ENCODE peak calls at places on chromosomes 5 and 9, in eight cellular contexts. D, M, X, U, W, I, S and N are unnamed samples.

GRCh38 chr9:70672136-70672535 is 257.7 kb upstream of the KLF9 start:
- DNase-seq in D (peak), M (no peak), X (no peak), U (no peak), W (no peak), I (no peak), S (no peak), N (no peak)

GRCh38 chr5:82405166-82405565 is 127.0 kb upstream of the RPS23 start:
- DNase-seq in D (peak), M (no peak), X (no peak), U (no peak), W (peak), I (no peak), S (no peak), N (no peak)

GRCh38 chr5:145536133-145536532 is 299.0 kb downstream of the PRELID2 start:
- DNase-seq in D (peak), M (no peak), X (no peak), U (no peak), W (no peak), I (no peak), S (no peak), N (no peak)

GRCh38 chr5:51385214-51385613 is 2.0 kb downstream of the ISL1 start:
- DNase-seq in D (no peak), M (no peak), X (no peak), U (no peak), W (no peak), I (no peak), S (no peak), N (no peak)

GRCh38 chr9:124010665-124011321 is 775 bp upstream of the LHX2 start:
- DNase-seq in D (peak), M (no peak), X (no peak), U (no peak), W (no peak), I (no peak), S (peak), N (no peak)

GRCh38 chr5:140043508-140043872 is 391 bp upstream of the NRG2 start:
- DNase-seq in D (peak), M (no peak), X (no peak), U (no peak), W (peak), I (no peak), S (peak), N (no peak)

GRCh38 chr5:67879619-67880357 is 335.8 kb upstream of the PIK3R1 start:
- DNase-seq in D (peak), M (no peak), X (peak), U (no peak), W (peak), I (no peak), S (no peak), N (no peak)

GRCh38 chr5:144467795-144468194 is 297.1 kb downstream of the KCTD16 start:
- DNase-seq in D (peak), M (no peak), X (peak), U (no peak), W (peak), I (no peak), S (peak), N (no peak)

GRCh38 chr5:80010754-80011392 is 19.8 kb upstream of the MTX3 start:
- DNase-seq in D (no peak), M (no peak), X (no peak), U (no peak), W (no peak), I (no peak), S (no peak), N (no peak)

DNA sequence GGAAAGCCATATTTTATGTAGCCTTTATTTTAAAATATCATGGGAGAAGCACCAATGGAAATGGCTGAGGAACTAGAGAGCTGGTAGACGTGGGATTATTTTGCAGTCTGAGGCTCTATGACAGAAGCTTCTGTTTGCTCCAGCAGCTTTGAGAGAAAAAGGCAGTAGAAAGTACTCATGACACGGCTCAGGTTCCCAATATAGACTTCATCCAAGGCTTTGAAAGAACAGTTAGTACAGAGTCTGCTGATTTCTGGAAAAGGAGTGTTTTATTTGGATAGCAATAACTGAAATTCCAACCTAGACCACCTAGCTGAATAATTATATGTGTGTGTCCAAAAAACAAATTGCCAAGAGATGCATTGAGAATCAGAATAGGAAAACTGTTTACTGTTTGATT is 17.9 kb upstream of the MTX3 start:
- DNase-seq in D (no peak), M (no peak), X (no peak), U (no peak), W (no peak), I (no peak), S (no peak), N (no peak)
- TF ChIP-seq CTCF in D (no peak), M (no peak), X (no peak), U (no peak), W (no peak), I (no peak), S (no peak), N (no peak)

GRCh38 chr9:134983094-134983493 is 65.4 kb upstream of the FCN1 start:
- DNase-seq in D (peak), M (no peak), X (no peak), U (peak), W (no peak), I (no peak), S (peak), N (peak)
- TF ChIP-seq CTCF in D (peak), M (no peak), X (peak), U (peak), W (no peak), I (peak), S (peak), N (peak)

GRCh38 chr5:137580030-137580429 is 80.9 kb upstream of the SPOCK1 start:
- DNase-seq in D (no peak), M (no peak), X (no peak), U (no peak), W (no peak), I (no peak), S (peak), N (no peak)
- TF ChIP-seq CTCF in D (peak), M (peak), X (peak), U (no peak), W (no peak), I (no peak), S (no peak), N (no peak)

DNA sequence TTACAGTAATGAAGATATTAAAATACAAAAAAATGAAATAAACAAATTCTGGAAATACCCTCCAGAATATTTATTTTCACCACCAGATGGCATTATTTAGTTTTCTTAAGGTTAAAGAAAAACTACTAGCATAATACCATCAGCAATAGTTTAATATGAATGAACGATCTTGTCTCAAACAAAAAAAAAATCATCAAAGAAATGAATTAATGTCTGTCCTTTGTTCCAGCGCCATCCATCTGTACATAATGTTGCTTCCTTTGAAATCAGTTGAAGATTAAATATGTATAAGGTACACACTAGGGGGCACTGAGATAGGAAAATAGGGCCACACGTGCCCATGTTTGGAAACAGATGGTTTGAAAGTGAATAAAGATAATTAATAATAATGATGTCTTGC is 84.9 kb upstream of the SLCO6A1 start:
- DNase-seq in D (peak), M (no peak), X (no peak), U (peak), W (peak), I (no peak), S (no peak), N (no peak)
- TF ChIP-seq CTCF in D (peak), M (no peak), X (no peak), U (peak), W (peak), I (no peak), S (no peak), N (peak)

GRCh38 chr5:116507051-116507537 is 67.5 kb downstream of the SEMA6A start:
- DNase-seq in D (peak), M (peak), X (no peak), U (no peak), W (no peak), I (no peak), S (no peak), N (no peak)
- TF ChIP-seq CTCF in D (no peak), M (no peak), X (no peak), U (no peak), W (no peak), I (no peak), S (no peak), N (no peak)